ENCODE peak calls at places on chromosomes 12 and 14, in four cellular contexts. X is activated naive CD4-positive, alpha-beta T cell treated with anti-CD3 and anti-CD28 coated beads, Interleukin-2, amount 50 U/mL, for 72 hours; Q is HS-27A; D is dermis microvascular lymphatic vessel endothelial cell. B is an unnamed sample.

GRCh38 chr12:15179672-15180071 is 41.5 kb downstream of the RERG start:
- DNase-seq in X (no peak), Q (no peak), D (no peak), B (no peak)

GRCh38 chr12:53733051-53733812 is 6.0 kb upstream of the CALCOCO1 start:
- DNase-seq in X (no peak), Q (no peak), D (peak), B (no peak)

GRCh38 chr12:111448266-111448830 is 42.6 kb downstream of the SH2B3 start:
- DNase-seq in X (no peak), Q (no peak), D (no peak), B (no peak)

GRCh38 chr14:23120405-23121251 is 1.6 kb upstream of the CEBPE start:
- DNase-seq in X (peak), Q (peak), D (peak), B (peak)

GRCh38 chr14:65433157-65433556 is 20.6 kb downstream of the FUT8 start:
- DNase-seq in X (no peak), Q (no peak), D (no peak), B (no peak)

GRCh38 chr14:51546603-51547258 is 105.0 kb upstream of the FRMD6 start:
- DNase-seq in X (no peak), Q (no peak), D (no peak), B (no peak)

GRCh38 chr12:544142-544541 is 84.4 kb downstream of the B4GALNT3 start:
- DNase-seq in X (no peak), Q (no peak), D (no peak), B (no peak)

GRCh38 chr12:857611-858010 is 91.9 kb downstream of the RAD52 start:
- DNase-seq in X (no peak), Q (peak), D (no peak), B (peak)

B was measured in epithelial cell of prostate.